ENCODE peak calls at places on chromosomes 2 and 18, in nine cellular contexts. H is endothelial cell of umbilical vein, P is prostate gland, Z is body of pancreas, O is IMR-90, W is H1, G is K562, L is ovary, V is uterus. X is an unnamed sample. For H3K27me3, the result is how much of the 10 kb centered on the place peaks cover.

GRCh38 chr2:109382236-109382930 is 231.4 kb downstream of the SEPTIN10 start:
- DNase-seq in O (peak), H (no peak), Z (no peak), P (no peak), G (no peak), W (peak), L (peak), V (peak), X (no peak)

GRCh38 chr2:195929531-195929930 is 139.1 kb downstream of the DNAH7 start:
- DNase-seq in O (no peak), V (no peak), Z (no peak), H (no peak), W (no peak), P (no peak), G (no peak), L (no peak), X (no peak)

GRCh38 chr2:9288681-9289338 is 82.2 kb downstream of the ASAP2 start:
- DNase-seq in P (no peak), H (no peak), O (peak), G (no peak), Z (no peak), V (no peak), W (no peak), L (no peak), X (no peak)

GRCh38 chr2:205283721-205284270 is 398.5 kb upstream of the NRP2 start:
- DNase-seq in P (no peak), L (no peak), H (no peak), V (no peak), W (no peak), Z (no peak), G (no peak), O (no peak), X (no peak)

GRCh38 chr2:239130786-239131325 is 270.0 kb downstream of the HDAC4 start:
- DNase-seq in V (no peak), G (no peak), Z (no peak), O (no peak), P (no peak), L (no peak), H (no peak), W (no peak), X (no peak)

GRCh38 chr18:28189400-28190239 is 12.7 kb upstream of the CDH2 start:
- DNase-seq in W (peak), H (peak), V (no peak), O (peak), P (peak), G (peak), L (no peak), Z (peak), X (no peak)

GRCh38 chr2:230912046-230912445 is 13.0 kb downstream of the GPR55 start:
- DNase-seq in V (no peak), O (no peak), L (no peak), G (no peak), P (no peak), Z (no peak), W (no peak), H (no peak), X (peak)

GRCh38 chr2:165462433-165462832 is 7.1 kb upstream of the CSRNP3 start:
- DNase-seq in O (no peak), W (no peak), L (no peak), G (no peak), P (no peak), V (no peak), Z (no peak), H (no peak), X (no peak)

GRCh38 chr2:3584076-3584475 is 9.0 kb downstream of the RPS7 start:
- DNase-seq in P (no peak), G (peak), W (no peak), V (no peak), H (no peak), Z (no peak), O (no peak), L (no peak), X (no peak)

GRCh38 chr2:186498834-186499233 is 12.8 kb downstream of the ZC3H15 start:
- DNase-seq in P (no peak), Z (no peak), W (no peak), V (no peak), G (no peak), O (no peak), L (no peak), H (no peak), X (no peak)

GRCh38 chr18:58495202-58495601 is 133.7 kb downstream of the ALPK2 start:
- DNase-seq in G (no peak), L (no peak), O (peak), V (no peak), P (no peak), Z (no peak), H (no peak), W (no peak), X (no peak)

GRCh38 chr2:212956665-212957064 is 194.7 kb downstream of the IKZF2 start:
- DNase-seq in L (no peak), G (no peak), V (no peak), Z (no peak), W (no peak), H (no peak), P (no peak), O (no peak), X (no peak)

GRCh38 chr2:53075760-53076159 is 691.8 kb upstream of the CHAC2 start:
- DNase-seq in O (no peak), H (no peak), V (no peak), Z (no peak), L (no peak), G (no peak), P (no peak), W (no peak), X (no peak)

GRCh38 chr2:109230980-109231420 is 102.0 kb downstream of the SH3RF3 start:
- DNase-seq in H (no peak), W (no peak), G (no peak), Z (no peak), L (no peak), O (no peak), V (no peak), P (no peak), X (no peak)

GRCh38 chr2:85183078-85183477 is 49.9 kb downstream of the TCF7L1 start:
- DNase-seq in V (no peak), O (peak), W (no peak), H (no peak), Z (no peak), L (no peak), G (no peak), P (no peak), X (no peak)

GRCh38 chr2:206477296-206477695 is 34.0 kb downstream of the ADAM23 start:
- DNase-seq in G (no peak), L (no peak), H (no peak), V (no peak), W (no peak), P (peak), O (peak), Z (no peak), X (no peak)

DNA sequence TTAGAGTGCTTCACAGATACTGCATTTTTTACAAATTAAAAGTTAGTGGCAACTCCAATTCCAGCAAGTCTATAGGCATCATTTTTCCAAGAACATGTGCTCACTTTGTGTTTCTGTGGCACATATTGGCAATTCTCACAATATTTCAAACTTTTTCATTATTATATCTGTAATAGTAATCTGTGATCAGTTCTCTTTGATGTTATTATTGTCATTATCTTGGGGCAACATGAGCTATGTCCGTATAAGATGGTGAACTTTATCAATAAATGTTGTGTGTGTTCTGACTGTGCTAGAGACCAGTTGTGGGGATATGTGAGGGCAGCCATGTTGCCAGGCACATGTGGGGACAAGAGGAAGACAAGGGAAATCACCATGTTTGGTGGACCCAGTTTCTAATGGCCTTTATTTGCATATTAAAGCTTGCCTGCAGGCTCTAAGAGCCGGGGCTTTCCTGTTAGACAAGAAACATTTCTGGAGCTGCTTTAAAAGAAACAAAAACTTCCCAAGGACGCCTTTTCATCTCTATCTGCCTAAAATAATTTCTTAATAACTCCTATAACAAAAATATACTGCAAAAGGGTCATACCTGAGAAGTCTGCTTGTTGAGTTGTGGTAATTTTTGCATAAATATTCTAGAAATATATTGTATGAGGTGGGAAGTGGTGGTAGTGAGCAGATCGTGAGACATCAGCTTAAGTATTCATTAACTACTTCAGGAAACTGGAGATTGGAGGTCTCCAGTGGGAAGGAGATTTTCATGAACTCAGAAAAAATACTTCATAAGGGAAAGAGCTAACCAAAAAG is 37.2 kb downstream of the KYNU start:
- DNase-seq in G (no peak), L (no peak), O (no peak), P (no peak), V (no peak), Z (no peak), H (no peak), W (no peak), X (no peak)
- TF ChIP-seq POLR2A in G (no peak), L (no peak), O (no peak), P (no peak), V (no peak), Z (no peak), H (no peak), W (no peak), X (no peak)

DNA sequence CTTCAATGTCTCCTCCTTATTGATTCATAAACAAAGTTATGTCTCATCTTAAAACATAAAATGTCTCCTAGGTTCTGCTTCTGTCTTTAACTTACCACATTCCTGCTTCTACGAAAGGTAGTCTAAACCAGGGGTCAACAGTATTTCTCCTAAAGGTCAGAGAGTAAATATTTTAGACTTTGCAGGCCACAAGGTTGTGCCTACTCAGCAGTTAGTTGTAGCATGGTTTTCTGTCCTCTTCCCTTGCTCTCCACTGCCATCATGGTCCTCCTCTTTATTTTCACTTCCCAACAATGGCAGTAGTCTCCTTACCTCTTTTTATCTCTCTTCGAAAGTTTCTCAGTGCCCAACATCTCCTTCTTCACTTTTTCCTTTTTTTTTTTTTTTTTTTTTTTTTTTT is 68.3 kb upstream of the LRP1B start:
- DNase-seq in W (no peak), G (no peak), P (no peak), O (no peak), H (no peak), Z (no peak), L (no peak), V (no peak), X (no peak)
- H3K27me3 ChIP-seq in W (under half), G (under half), P (under half), O (under half), H (under half), Z (under half), L (under half), V (under half), X (under half)

GRCh38 chr2:168448980-168449379 is 7.1 kb upstream of the CERS6 start:
- DNase-seq in Z (no peak), V (no peak), G (no peak), P (no peak), W (no peak), O (no peak), L (no peak), H (no peak), X (no peak)

GRCh38 chr2:168445960-168446359 is 10.1 kb upstream of the CERS6 start:
- DNase-seq in W (no peak), H (no peak), Z (no peak), L (no peak), G (no peak), O (no peak), V (no peak), P (no peak), X (no peak)

GRCh38 chr2:168439536-168439935 is 16.5 kb upstream of the CERS6 start:
- DNase-seq in O (peak), Z (no peak), W (no peak), G (no peak), P (no peak), H (peak), L (no peak), V (no peak), X (no peak)

GRCh38 chr2:168441214-168441872 is 14.7 kb upstream of the CERS6 start:
- DNase-seq in O (no peak), V (no peak), Z (no peak), G (no peak), P (no peak), L (no peak), H (no peak), W (no peak), X (no peak)

DNA sequence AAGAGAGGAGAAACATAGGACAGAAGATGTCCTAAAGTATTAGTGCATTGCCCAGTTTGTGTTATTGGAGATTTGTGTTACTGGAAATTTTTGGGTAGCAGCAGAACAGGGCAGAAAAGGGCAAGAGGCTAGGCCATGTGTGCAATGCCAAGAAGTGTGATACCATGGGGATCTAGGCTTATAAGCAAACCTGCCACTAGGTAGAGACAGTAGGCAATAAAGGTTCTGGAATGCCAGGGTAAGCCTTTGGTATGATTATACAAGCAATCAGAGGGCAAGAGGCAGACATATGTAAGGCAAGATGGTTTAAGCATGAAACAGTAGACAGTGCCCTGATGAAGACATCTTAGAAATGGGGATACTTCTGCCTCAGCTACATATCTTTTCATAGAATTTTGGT is 12.3 kb upstream of the CERS6 start:
- DNase-seq in L (no peak), Z (no peak), P (no peak), H (no peak), V (no peak), O (no peak), G (no peak), W (no peak), X (no peak)
- TF ChIP-seq CTCF in L (no peak), Z (no peak), P (no peak), H (no peak), V (no peak), O (no peak), G (no peak), W (no peak), X (peak)

GRCh38 chr2:100817388-100817985 is 2.5 kb upstream of the NPAS2 start:
- DNase-seq in G (no peak), O (no peak), V (no peak), P (no peak), H (no peak), L (no peak), Z (no peak), W (no peak), X (no peak)

GRCh38 chr2:100819365-100820345 is at the start of gene NPAS2:
- DNase-seq in Z (peak), O (peak), W (peak), L (peak), V (peak), H (peak), P (peak), G (peak), X (peak)

GRCh38 chr2:100820346-100821254 is 661 bp downstream of the NPAS2 start:
- DNase-seq in H (peak), L (no peak), G (no peak), Z (peak), V (no peak), W (peak), P (no peak), O (no peak), X (no peak)

GRCh38 chr2:100818003-100818605 is 1.8 kb upstream of the NPAS2 start:
- DNase-seq in L (peak), H (peak), P (peak), V (peak), G (no peak), W (no peak), Z (no peak), O (peak), X (no peak)

DNA sequence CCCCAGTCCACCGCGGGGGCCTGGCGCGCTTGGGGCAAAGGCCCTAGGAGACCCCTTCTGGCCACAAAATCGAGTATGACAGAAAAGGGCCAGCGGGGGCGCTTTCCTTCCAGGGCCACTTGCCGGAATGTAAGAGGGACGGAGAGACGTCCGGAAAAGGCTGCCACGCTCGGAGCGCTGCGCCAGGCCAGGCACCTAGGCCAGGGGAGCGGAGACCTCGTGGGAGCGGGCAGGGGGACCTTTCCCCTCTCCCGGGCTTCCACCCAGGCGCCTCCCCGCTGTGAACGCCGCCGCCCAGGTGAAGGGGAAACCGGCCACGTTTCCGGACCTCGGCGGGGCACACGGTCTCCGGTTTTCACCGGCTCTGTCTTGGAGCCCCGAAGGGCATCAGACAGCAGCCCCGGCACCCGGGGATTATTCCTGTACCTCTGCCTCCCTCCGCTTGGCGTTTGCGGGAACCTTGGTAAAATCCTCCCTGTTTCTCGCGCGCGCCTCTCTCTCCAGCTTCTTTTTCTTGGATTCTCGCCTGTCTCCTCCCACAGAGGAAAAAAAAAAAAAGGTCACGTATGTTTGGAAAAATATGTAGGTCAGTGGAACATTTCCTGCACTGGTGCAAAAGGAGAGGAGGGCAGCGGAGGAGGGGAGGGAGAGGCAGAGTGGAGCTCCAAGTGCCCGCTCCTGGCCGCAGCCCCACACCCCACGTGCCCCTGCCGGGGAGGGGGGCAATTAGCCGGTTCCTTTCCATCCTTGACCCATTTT is 1.2 kb upstream of the NPAS2 start:
- DNase-seq in Z (peak), G (no peak), O (peak), H (peak), V (peak), L (peak), P (peak), W (peak), X (peak)
- TF ChIP-seq POLR2A in Z (peak), G (no peak), O (no peak), H (no peak), V (peak), L (peak), P (peak), W (no peak), X (no peak)

GRCh38 chr2:71466301-71467179 is 13.2 kb downstream of the DYSF start:
- DNase-seq in G (no peak), O (no peak), W (peak), H (peak), P (no peak), L (no peak), Z (no peak), V (no peak), X (peak)

GRCh38 chr2:71465356-71465755 is 12.0 kb downstream of the DYSF start:
- DNase-seq in L (no peak), P (no peak), V (no peak), H (no peak), O (no peak), G (no peak), W (no peak), Z (no peak), X (no peak)

GRCh38 chr2:71467180-71467815 is 13.9 kb downstream of the DYSF start:
- DNase-seq in V (no peak), W (no peak), Z (no peak), P (no peak), G (no peak), O (no peak), L (no peak), H (peak), X (no peak)

GRCh38 chr2:71464389-71464788 is 11.0 kb downstream of the DYSF start:
- DNase-seq in V (no peak), P (no peak), L (no peak), W (peak), Z (no peak), G (no peak), H (no peak), O (no peak), X (no peak)

GRCh38 chr2:71465961-71466300 is 12.6 kb downstream of the DYSF start:
- DNase-seq in G (no peak), Z (no peak), L (no peak), V (no peak), W (no peak), H (no peak), O (no peak), P (no peak), X (no peak)
- H3K27me3 ChIP-seq in G (under half), Z (under half), L (under half), V (under half), W (half or more), H (under half), O (half or more), P (under half), X (under half)

GRCh38 chr2:190599073-190599472 is 49.8 kb upstream of the NAB1 start:
- DNase-seq in Z (no peak), P (no peak), W (no peak), G (no peak), L (no peak), H (no peak), O (no peak), V (no peak), X (no peak)

GRCh38 chr2:190596998-190597397 is 51.9 kb upstream of the NAB1 start:
- DNase-seq in P (no peak), O (no peak), W (no peak), L (no peak), G (no peak), Z (no peak), V (no peak), H (no peak), X (peak)

GRCh38 chr2:190600293-190601103 is 48.4 kb upstream of the NAB1 start:
- DNase-seq in V (no peak), O (no peak), W (no peak), Z (no peak), L (no peak), P (no peak), H (no peak), G (no peak), X (no peak)

GRCh38 chr2:190599546-190600220 is 49.2 kb upstream of the NAB1 start:
- DNase-seq in L (no peak), O (no peak), G (no peak), W (no peak), V (no peak), P (no peak), H (no peak), Z (no peak), X (no peak)

DNA sequence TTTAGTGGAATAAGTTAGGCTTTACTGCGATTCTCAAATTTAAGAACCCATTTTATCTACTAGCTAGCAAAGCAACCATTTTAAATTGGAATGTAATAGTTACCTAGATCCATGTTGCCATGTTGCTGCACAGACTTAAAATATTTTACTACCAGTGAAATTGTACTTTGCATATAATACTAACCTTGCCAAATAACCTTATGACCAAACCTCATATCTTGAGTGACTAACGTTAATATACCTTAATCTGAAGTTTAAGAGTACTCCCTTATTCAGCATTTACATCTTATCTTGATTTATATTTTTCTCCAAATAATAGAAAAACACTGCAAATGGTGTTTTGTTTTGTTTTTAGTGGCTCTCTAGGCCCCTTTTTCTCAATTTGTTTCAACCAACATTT is 50.3 kb upstream of the NAB1 start:
- DNase-seq in H (no peak), V (no peak), G (no peak), Z (no peak), L (no peak), P (no peak), W (no peak), O (no peak), X (no peak)
- TF ChIP-seq CTCF in H (no peak), V (no peak), G (no peak), Z (no peak), L (no peak), P (no peak), W (no peak), O (no peak), X (no peak)